ENCODE peak calls at places on chromosomes 12 and 14, in seven cellular contexts. One of them, this sample, is unnamed.

GRCh38 chr12:2306012-2306411 is 253.2 kb downstream of the CACNA1C start:
- DNase-seq in activated B cell treated with CpG ODN at 0.5 μM for 24 hours: no peak
- DNase-seq in GM10248: no peak
- DNase-seq in neural crest cell: no peak
- DNase-seq in GM12865: peak; percentile 70
- DNase-seq in heart right ventricle: no peak
- DNase-seq in SK-N-SH: no peak
- DNase-seq in this sample: no peak

GRCh38 chr14:45112886-45113772 is 21.2 kb downstream of the FKBP3 start:
- DNase-seq in GM12865: no peak
- DNase-seq in activated B cell treated with CpG ODN at 0.5 μM for 24 hours: no peak
- DNase-seq in heart right ventricle: no peak
- DNase-seq in SK-N-SH: no peak
- DNase-seq in neural crest cell: no peak
- DNase-seq in GM10248: no peak
- DNase-seq in this sample: no peak

GRCh38 chr14:63853831-63854293 is 1.1 kb downstream of the SYNE2 start:
- DNase-seq in neural crest cell: peak; percentile 30
- DNase-seq in GM10248: peak; percentile 46
- DNase-seq in heart right ventricle: peak; percentile 52
- DNase-seq in SK-N-SH: peak; percentile 60
- DNase-seq in activated B cell treated with CpG ODN at 0.5 μM for 24 hours: no peak
- DNase-seq in GM12865: peak; percentile 74
- DNase-seq in this sample: peak; percentile 56

GRCh38 chr14:33551963-33552362 is 398.9 kb downstream of the EGLN3 start:
- DNase-seq in heart right ventricle: no peak
- DNase-seq in activated B cell treated with CpG ODN at 0.5 μM for 24 hours: no peak
- DNase-seq in neural crest cell: no peak
- DNase-seq in GM12865: no peak
- DNase-seq in SK-N-SH: no peak
- DNase-seq in GM10248: no peak
- DNase-seq in this sample: no peak

GRCh38 chr12:111457071-111457470 is 51.3 kb downstream of the SH2B3 start:
- DNase-seq in SK-N-SH: no peak
- DNase-seq in GM10248: no peak
- DNase-seq in neural crest cell: no peak
- DNase-seq in activated B cell treated with CpG ODN at 0.5 μM for 24 hours: no peak
- DNase-seq in heart right ventricle: no peak
- DNase-seq in GM12865: no peak
- DNase-seq in this sample: no peak

GRCh38 chr12:97903356-97903755 is 440.8 kb downstream of the RMST start:
- DNase-seq in neural crest cell: no peak
- DNase-seq in GM10248: no peak
- DNase-seq in SK-N-SH: no peak
- DNase-seq in heart right ventricle: no peak
- DNase-seq in activated B cell treated with CpG ODN at 0.5 μM for 24 hours: no peak
- DNase-seq in GM12865: no peak
- DNase-seq in this sample: no peak

GRCh38 chr12:1518763-1519516 is 75.4 kb downstream of the FBXL14 start:
- DNase-seq in neural crest cell: no peak
- DNase-seq in GM12865: no peak
- DNase-seq in GM10248: no peak
- DNase-seq in activated B cell treated with CpG ODN at 0.5 μM for 24 hours: no peak
- DNase-seq in heart right ventricle: no peak
- DNase-seq in SK-N-SH: no peak
- DNase-seq in this sample: no peak

GRCh38 chr12:90338365-90338764 is 616.6 kb downstream of the CCER1 start:
- DNase-seq in neural crest cell: no peak
- DNase-seq in heart right ventricle: no peak
- DNase-seq in activated B cell treated with CpG ODN at 0.5 μM for 24 hours: no peak
- DNase-seq in SK-N-SH: no peak
- DNase-seq in GM10248: no peak
- DNase-seq in GM12865: no peak
- DNase-seq in this sample: no peak

GRCh38 chr14:105508601-105509000 is 17.6 kb downstream of the TEDC1 start:
- DNase-seq in GM10248: no peak
- DNase-seq in SK-N-SH: no peak
- DNase-seq in neural crest cell: no peak
- DNase-seq in heart right ventricle: no peak
- DNase-seq in GM12865: no peak
- DNase-seq in activated B cell treated with CpG ODN at 0.5 μM for 24 hours: no peak
- DNase-seq in this sample: no peak

GRCh38 chr14:84750284-84750683 is 779.7 kb upstream of the FLRT2 start:
- DNase-seq in GM12865: no peak
- DNase-seq in activated B cell treated with CpG ODN at 0.5 μM for 24 hours: no peak
- DNase-seq in SK-N-SH: no peak
- DNase-seq in heart right ventricle: no peak
- DNase-seq in neural crest cell: no peak
- DNase-seq in GM10248: no peak
- DNase-seq in this sample: no peak
- TF ChIP-seq CTCF in GM12865: no peak
- TF ChIP-seq CTCF in activated B cell treated with CpG ODN at 0.5 μM for 24 hours: no peak
- TF ChIP-seq CTCF in SK-N-SH: no peak
- TF ChIP-seq CTCF in heart right ventricle: no peak
- TF ChIP-seq CTCF in neural crest cell: no peak
- TF ChIP-seq CTCF in GM10248: no peak
- TF ChIP-seq CTCF in this sample: no peak

DNA sequence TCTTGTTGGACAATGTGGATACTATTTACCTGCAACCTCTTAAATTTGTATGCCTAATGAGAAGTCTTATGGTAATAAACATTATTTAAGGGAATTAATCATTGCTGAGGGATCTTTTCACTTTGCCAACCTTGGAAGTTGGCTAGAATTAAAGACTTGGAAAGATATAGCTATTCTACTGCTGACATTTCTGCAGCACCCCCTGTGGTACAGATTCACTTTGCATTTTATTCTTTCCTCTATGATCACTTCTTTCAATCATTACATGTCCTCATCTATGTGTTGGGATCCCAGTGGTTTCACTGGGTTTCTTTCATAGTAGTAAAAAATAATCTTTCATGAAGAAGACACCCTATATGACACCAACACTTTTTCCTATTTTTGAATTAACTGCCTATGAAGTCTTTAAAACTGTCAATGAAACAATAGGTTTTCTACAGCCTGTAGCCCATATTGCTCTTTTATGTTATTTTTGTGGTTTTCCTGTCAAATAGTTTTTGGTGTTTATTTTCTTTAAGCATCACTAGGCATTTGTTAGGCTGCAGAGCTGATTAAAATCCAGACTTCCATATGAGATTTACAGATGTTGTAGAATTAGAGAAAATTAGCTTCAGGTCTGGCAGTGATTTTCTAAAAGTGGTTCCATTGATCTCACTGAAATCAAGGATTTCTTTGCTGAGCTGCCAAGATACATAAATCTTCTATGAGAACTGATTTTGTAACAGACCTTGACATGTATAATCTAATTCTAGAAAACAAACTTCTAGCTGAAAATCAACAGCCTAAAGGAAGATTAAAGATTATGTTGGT is 256.1 kb downstream of the NAV3 start:
- DNase-seq in activated B cell treated with CpG ODN at 0.5 μM for 24 hours: no peak
- DNase-seq in neural crest cell: no peak
- DNase-seq in GM10248: no peak
- DNase-seq in SK-N-SH: peak; percentile 44
- DNase-seq in GM12865: no peak
- DNase-seq in heart right ventricle: no peak
- DNase-seq in this sample: no peak
- TF ChIP-seq CTCF in activated B cell treated with CpG ODN at 0.5 μM for 24 hours: no peak
- TF ChIP-seq CTCF in neural crest cell: peak; percentile 18
- TF ChIP-seq CTCF in GM10248: no peak
- TF ChIP-seq CTCF in SK-N-SH: peak; percentile 40
- TF ChIP-seq CTCF in GM12865: no peak
- TF ChIP-seq CTCF in heart right ventricle: no peak
- TF ChIP-seq CTCF in this sample: no peak

DNA sequence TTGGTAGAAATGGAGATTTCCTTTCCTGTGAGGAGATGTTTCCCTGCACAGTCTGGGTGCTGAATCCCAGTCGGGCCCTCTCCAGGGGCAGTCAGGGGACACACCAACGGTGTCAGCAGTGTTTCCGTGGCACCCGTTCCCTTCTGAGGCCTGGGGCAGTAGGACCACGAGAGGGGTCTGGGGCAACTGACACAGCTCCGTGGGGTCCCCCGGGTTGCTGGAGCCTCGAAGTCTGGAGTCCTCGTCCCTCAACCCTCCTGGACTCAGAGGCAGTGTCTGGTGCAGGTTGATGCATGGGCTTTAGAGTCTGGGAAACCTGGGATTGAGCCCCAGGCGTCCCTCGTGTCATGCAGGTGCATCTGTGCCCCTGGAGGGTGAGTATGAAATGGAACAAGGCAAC is 327.3 kb downstream of the ADGRD1 start:
- DNase-seq in activated B cell treated with CpG ODN at 0.5 μM for 24 hours: no peak
- DNase-seq in heart right ventricle: no peak
- DNase-seq in GM10248: no peak
- DNase-seq in neural crest cell: no peak
- DNase-seq in GM12865: no peak
- DNase-seq in SK-N-SH: no peak
- DNase-seq in this sample: peak; percentile 24
- TF ChIP-seq CTCF in activated B cell treated with CpG ODN at 0.5 μM for 24 hours: no peak
- TF ChIP-seq CTCF in heart right ventricle: no peak
- TF ChIP-seq CTCF in GM10248: no peak
- TF ChIP-seq CTCF in neural crest cell: no peak
- TF ChIP-seq CTCF in GM12865: no peak
- TF ChIP-seq CTCF in SK-N-SH: no peak
- TF ChIP-seq CTCF in this sample: no peak

GRCh38 chr12:94535614-94535932 is 75.9 kb upstream of the CEP83 start:
- DNase-seq in activated B cell treated with CpG ODN at 0.5 μM for 24 hours: no peak
- DNase-seq in neural crest cell: no peak
- DNase-seq in heart right ventricle: no peak
- DNase-seq in GM10248: no peak
- DNase-seq in GM12865: no peak
- DNase-seq in SK-N-SH: no peak
- DNase-seq in this sample: no peak

GRCh38 chr12:94531196-94531720 is 71.6 kb upstream of the CEP83 start:
- DNase-seq in heart right ventricle: no peak
- DNase-seq in SK-N-SH: no peak
- DNase-seq in GM10248: no peak
- DNase-seq in neural crest cell: no peak
- DNase-seq in activated B cell treated with CpG ODN at 0.5 μM for 24 hours: no peak
- DNase-seq in GM12865: no peak
- DNase-seq in this sample: no peak

GRCh38 chr12:94534761-94535613 is 75.3 kb upstream of the CEP83 start:
- DNase-seq in GM10248: no peak
- DNase-seq in SK-N-SH: no peak
- DNase-seq in activated B cell treated with CpG ODN at 0.5 μM for 24 hours: no peak
- DNase-seq in heart right ventricle: no peak
- DNase-seq in GM12865: no peak
- DNase-seq in neural crest cell: peak; percentile 26
- DNase-seq in this sample: no peak

GRCh38 chr12:94534278-94534677 is 74.6 kb upstream of the CEP83 start:
- DNase-seq in neural crest cell: no peak
- DNase-seq in heart right ventricle: no peak
- DNase-seq in GM10248: no peak
- DNase-seq in GM12865: no peak
- DNase-seq in activated B cell treated with CpG ODN at 0.5 μM for 24 hours: no peak
- DNase-seq in SK-N-SH: no peak
- DNase-seq in this sample: no peak

DNA sequence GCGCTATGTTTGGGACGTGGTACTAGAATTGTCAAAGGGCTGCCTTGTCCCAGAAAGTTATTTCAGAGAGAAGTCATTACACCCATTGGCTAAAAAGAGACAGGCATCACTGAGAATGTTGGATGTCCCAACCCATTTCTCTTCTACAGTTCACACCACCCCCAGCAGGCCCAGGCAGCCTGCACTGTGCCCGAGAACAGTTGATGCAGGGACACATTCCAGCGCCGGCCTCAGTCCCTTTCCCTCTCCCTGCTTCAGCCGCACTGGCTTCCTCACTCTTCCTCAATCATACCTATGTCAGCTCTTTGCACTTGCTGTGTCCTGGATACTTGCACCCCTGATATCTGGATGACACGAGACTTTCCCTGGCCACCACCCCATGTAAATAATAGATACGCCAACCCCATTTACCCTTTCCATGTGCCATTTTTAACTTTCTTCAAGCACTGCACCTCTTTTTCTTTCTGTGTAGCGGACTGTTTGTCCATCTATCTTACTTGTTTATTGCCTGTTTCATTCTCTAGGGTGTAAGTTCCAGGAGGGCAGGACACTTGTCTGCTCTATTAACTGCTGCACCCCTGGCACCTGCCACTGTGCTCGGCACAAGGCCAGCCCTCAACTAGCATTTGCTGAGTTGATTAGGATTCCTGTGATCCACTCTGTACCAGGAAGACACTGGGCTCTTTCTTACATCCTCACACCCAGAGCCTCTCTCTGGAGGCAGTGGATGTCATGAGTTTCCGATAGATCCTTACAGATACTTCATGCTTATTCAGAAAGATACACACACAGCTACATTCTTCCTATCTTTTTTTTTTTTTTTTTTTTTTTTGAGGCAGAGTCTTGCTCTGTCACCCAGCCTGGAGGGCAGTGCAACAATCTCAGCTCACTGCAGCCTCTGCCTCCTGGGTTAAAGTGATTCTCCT is 76.6 kb upstream of the CEP83 start:
- DNase-seq in GM12865: no peak
- DNase-seq in SK-N-SH: no peak
- DNase-seq in activated B cell treated with CpG ODN at 0.5 μM for 24 hours: no peak
- DNase-seq in heart right ventricle: no peak
- DNase-seq in neural crest cell: no peak
- DNase-seq in GM10248: no peak
- DNase-seq in this sample: no peak
- TF ChIP-seq CTCF in GM12865: no peak
- TF ChIP-seq CTCF in SK-N-SH: no peak
- TF ChIP-seq CTCF in activated B cell treated with CpG ODN at 0.5 μM for 24 hours: no peak
- TF ChIP-seq CTCF in heart right ventricle: no peak
- TF ChIP-seq CTCF in neural crest cell: no peak
- TF ChIP-seq CTCF in GM10248: no peak
- TF ChIP-seq CTCF in this sample: no peak

GRCh38 chr14:70855486-70855885 is 46.2 kb upstream of the MAP3K9 start:
- DNase-seq in activated B cell treated with CpG ODN at 0.5 μM for 24 hours: no peak
- DNase-seq in neural crest cell: no peak
- DNase-seq in SK-N-SH: no peak
- DNase-seq in heart right ventricle: no peak
- DNase-seq in GM10248: no peak
- DNase-seq in GM12865: no peak
- DNase-seq in this sample: no peak
- TF ChIP-seq CTCF in activated B cell treated with CpG ODN at 0.5 μM for 24 hours: no peak
- TF ChIP-seq CTCF in neural crest cell: no peak
- TF ChIP-seq CTCF in SK-N-SH: no peak
- TF ChIP-seq CTCF in heart right ventricle: peak; percentile 25
- TF ChIP-seq CTCF in GM10248: no peak
- TF ChIP-seq CTCF in GM12865: no peak
- TF ChIP-seq CTCF in this sample: no peak

DNA sequence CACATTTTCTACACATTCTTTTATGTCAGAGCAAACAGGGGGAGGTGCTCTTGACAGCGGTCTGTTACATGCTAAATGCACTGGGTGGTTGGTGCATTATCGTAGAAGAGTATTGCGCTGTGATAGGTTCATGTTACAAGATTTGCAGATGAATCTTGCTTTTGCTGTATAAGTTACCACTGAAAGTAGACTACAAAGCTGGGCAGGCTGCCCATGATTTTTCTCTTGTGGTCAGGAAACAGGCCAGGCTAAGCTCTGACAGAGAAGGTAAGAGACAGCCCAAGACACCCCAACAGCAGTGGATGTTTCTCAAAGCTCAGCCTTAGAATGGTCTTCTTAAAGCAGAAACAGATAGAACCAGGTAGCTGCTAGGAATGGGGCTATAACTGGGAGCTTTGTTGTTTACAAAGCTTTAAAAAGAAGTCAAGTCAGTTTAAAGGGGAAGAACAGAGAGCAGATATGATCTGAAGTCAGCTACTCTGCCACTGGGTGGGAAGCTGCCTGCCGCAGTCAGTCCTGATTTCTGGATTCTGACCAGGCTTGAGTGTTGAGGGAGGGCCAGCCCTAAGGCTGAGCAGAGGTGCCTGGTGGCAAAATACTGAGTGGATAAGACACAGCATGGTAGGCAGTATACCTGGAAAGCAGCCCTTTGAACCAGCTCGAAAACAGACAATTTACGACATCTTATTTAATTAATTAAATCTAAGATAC is 9.4 kb downstream of the KCNA1 start:
- DNase-seq in GM10248: no peak
- DNase-seq in activated B cell treated with CpG ODN at 0.5 μM for 24 hours: no peak
- DNase-seq in heart right ventricle: no peak
- DNase-seq in neural crest cell: no peak
- DNase-seq in GM12865: peak; percentile 61
- DNase-seq in SK-N-SH: no peak
- DNase-seq in this sample: no peak
- TF ChIP-seq CTCF in GM10248: no peak
- TF ChIP-seq CTCF in activated B cell treated with CpG ODN at 0.5 μM for 24 hours: no peak
- TF ChIP-seq CTCF in heart right ventricle: no peak
- TF ChIP-seq CTCF in neural crest cell: no peak
- TF ChIP-seq CTCF in GM12865: no peak
- TF ChIP-seq CTCF in SK-N-SH: no peak
- TF ChIP-seq CTCF in this sample: no peak